ENCODE peak calls at places on chromosomes 7 and 10, in five cellular contexts. X is fibroblast of lung, E is lower lobe of right lung, T is neural progenitor cell, F is stomach. B is an unnamed sample. For H3K4me1, the result is how much of the 10 kb centered on the place peaks cover.

GRCh38 chr7:88789480-88790064 is 6.0 kb downstream of the TEX47 start:
- DNase-seq in X (peak), F (no peak), T (peak), E (no peak), B (no peak)

GRCh38 chr7:154744226-154744860 is 258.6 kb downstream of the PAXIP1 start:
- DNase-seq in F (peak), T (peak), E (no peak), X (no peak), B (no peak)

GRCh38 chr7:37604078-37604477 is 79.5 kb upstream of the GPR141 start:
- DNase-seq in T (no peak), F (no peak), X (no peak), E (no peak), B (no peak)

GRCh38 chr7:33248663-33249062 is 119.3 kb downstream of the BBS9 start:
- DNase-seq in X (peak), E (no peak), T (no peak), F (no peak), B (no peak)

GRCh38 chr7:148286150-148286549 is 304.4 kb upstream of the C7orf33 start:
- DNase-seq in X (no peak), F (no peak), E (no peak), T (peak), B (no peak)

GRCh38 chr7:158735935-158736334 is 31.3 kb upstream of the NCAPG2 start:
- DNase-seq in E (no peak), X (no peak), F (no peak), T (no peak), B (no peak)

GRCh38 chr10:48780341-48780740 is 95.7 kb downstream of the WDFY4 start:
- DNase-seq in F (no peak), X (no peak), T (no peak), E (no peak), B (no peak)

GRCh38 chr10:80924063-80924952 is 386.6 kb downstream of the SH2D4B start:
- DNase-seq in F (peak), E (no peak), T (peak), X (peak), B (no peak)

GRCh38 chr7:120550494-120551048 is 277.6 kb downstream of the KCND2 start:
- DNase-seq in F (no peak), E (no peak), X (peak), T (no peak), B (no peak)

GRCh38 chr10:76738991-76739390 is 898.6 kb downstream of the KCNMA1 start:
- DNase-seq in T (no peak), E (no peak), F (no peak), X (no peak), B (no peak)

GRCh38 chr7:28957064-28957821 is 887 bp downstream of the TRIL start:
- DNase-seq in E (peak), X (peak), T (peak), F (no peak), B (peak)

GRCh38 chr7:7830122-7830878 is 111.9 kb upstream of the RPA3 start:
- DNase-seq in F (peak), T (no peak), E (no peak), X (peak), B (no peak)

GRCh38 chr10:117461766-117462423 is 80.7 kb upstream of the EMX2 start:
- DNase-seq in X (peak), E (no peak), F (no peak), T (no peak), B (no peak)

GRCh38 chr7:87083865-87084519 is 24.5 kb upstream of the ELAPOR2 start:
- DNase-seq in E (no peak), X (peak), F (no peak), T (no peak), B (no peak)

GRCh38 chr10:47457528-47457820 is 26.4 kb downstream of the ANXA8 start:
- DNase-seq in T (no peak), E (peak), F (no peak), X (no peak), B (no peak)

GRCh38 chr10:33950216-33950615 is 615.7 kb upstream of the NRP1 start:
- DNase-seq in E (no peak), F (no peak), X (no peak), T (no peak), B (no peak)

GRCh38 chr10:35910234-35910633 is 268.1 kb upstream of the FZD8 start:
- DNase-seq in E (no peak), X (peak), T (no peak), F (no peak), B (no peak)

GRCh38 chr7:27147211-27148030 is at the start of gene HOXA6:
- DNase-seq in T (no peak), F (peak), X (no peak), E (peak), B (no peak)

GRCh38 chr7:55130079-55130476 is 111.3 kb downstream of the EGFR start:
- DNase-seq in T (peak), E (no peak), X (peak), F (no peak), B (no peak)

GRCh38 chr7:106062006-106062405 is 50.1 kb downstream of the SYPL1 start:
- DNase-seq in X (no peak), E (no peak), T (no peak), F (no peak), B (no peak)

GRCh38 chr10:101837753-101838152 is 5.8 kb downstream of the KCNIP2 start:
- DNase-seq in E (no peak), X (no peak), F (no peak), T (no peak), B (no peak)

GRCh38 chr10:127447197-127447596 is 101.9 kb upstream of the NPS start:
- DNase-seq in T (no peak), X (no peak), F (no peak), E (no peak), B (no peak)

GRCh38 chr7:108525327-108525984 is 479 bp downstream of the PNPLA8 start:
- DNase-seq in F (no peak), E (no peak), X (peak), T (peak), B (peak)

GRCh38 chr10:93075369-93076221 is 1.9 kb downstream of the CYP26A1 start:
- DNase-seq in T (peak), X (no peak), E (no peak), F (no peak), B (no peak)

GRCh38 chr10:132958886-132959295 is 16.5 kb upstream of the CFAP46 start:
- DNase-seq in E (no peak), X (no peak), T (no peak), F (peak), B (no peak)

GRCh38 chr7:87876759-87877234 is 504 bp downstream of the DBF4 start:
- DNase-seq in X (peak), F (peak), T (peak), E (peak), B (peak)

GRCh38 chr10:126950401-126951105 is 45.3 kb downstream of the DOCK1 start:
- DNase-seq in F (no peak), X (no peak), E (no peak), T (no peak), B (no peak)

GRCh38 chr7:129327076-129327475 is 102.2 kb downstream of the AHCYL2 start:
- DNase-seq in X (no peak), T (no peak), E (no peak), F (no peak), B (no peak)

GRCh38 chr10:122576291-122576690 is 15.7 kb downstream of the DMBT1 start:
- DNase-seq in F (no peak), E (no peak), X (no peak), T (no peak), B (no peak)

GRCh38 chr7:33130184-33130583 is 820 bp downstream of the BBS9 start:
- DNase-seq in X (no peak), E (no peak), F (no peak), T (peak), B (no peak)

GRCh38 chr7:75980865-75981449 is 13.4 kb downstream of the TMEM120A start:
- DNase-seq in T (no peak), X (no peak), F (no peak), E (no peak), B (no peak)

GRCh38 chr10:6343321-6344010 is 140.7 kb downstream of the PFKFB3 start:
- DNase-seq in F (no peak), E (no peak), X (no peak), T (no peak), B (no peak)

GRCh38 chr10:90592903-90593302 is 264.9 kb downstream of the HTR7 start:
- DNase-seq in F (no peak), X (peak), E (no peak), T (peak), B (peak)

DNA sequence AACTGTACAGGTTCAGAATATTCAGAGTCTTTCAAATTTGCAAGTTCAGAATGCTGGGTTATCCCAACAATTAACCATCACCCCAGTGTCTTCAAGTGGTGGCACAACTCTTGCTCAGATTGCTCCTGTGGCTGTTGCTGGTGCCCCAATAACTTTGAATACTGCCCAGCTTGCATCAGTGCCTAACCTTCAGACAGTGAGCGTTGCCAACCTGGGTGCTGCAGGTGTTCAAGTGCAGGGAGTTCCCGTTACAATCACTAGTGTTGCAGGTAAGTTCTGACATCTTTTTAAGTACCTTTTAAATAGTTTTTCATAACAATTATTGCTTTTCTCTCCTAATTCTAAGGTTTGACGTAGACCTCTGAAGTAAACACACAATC is 2.7 kb downstream of the SP4 start:
- DNase-seq in X (no peak), T (no peak), F (no peak), E (no peak), B (no peak)
- H3K4me1 ChIP-seq in X (under half), T (half or more), F (under half), E (under half), B (under half)

DNA sequence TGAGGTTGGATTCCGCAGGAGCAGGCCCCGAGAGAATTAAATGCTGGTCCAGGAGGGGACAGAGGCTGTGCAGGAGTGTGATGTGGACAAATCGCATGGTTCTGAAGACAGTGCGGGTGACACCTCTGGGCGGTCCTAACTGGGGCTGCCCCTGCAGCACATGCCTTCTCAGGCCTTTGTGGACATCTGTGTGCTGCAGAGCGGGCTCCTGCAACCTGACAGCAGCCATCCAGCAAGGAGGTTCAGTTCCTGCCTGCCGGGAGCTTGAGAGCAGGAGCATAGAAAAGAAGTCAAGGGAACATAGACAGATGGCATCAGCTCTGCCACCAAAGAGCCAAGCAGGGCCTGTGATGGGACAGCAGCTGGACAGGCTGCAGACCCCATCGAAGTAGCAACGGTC is 135.9 kb upstream of the PPP2R2D start:
- DNase-seq in F (no peak), T (no peak), X (no peak), E (no peak), B (no peak)
- H3K4me1 ChIP-seq in F (under half), T (under half), X (under half), E (under half), B (under half)

GRCh38 chr10:21525367-21526183 is at the start of gene SKIDA1:
- DNase-seq in E (peak), X (peak), T (peak), F (peak), B (peak)
- H3K4me1 ChIP-seq in E (under half), X (under half), T (half or more), F (under half), B (under half)

DNA sequence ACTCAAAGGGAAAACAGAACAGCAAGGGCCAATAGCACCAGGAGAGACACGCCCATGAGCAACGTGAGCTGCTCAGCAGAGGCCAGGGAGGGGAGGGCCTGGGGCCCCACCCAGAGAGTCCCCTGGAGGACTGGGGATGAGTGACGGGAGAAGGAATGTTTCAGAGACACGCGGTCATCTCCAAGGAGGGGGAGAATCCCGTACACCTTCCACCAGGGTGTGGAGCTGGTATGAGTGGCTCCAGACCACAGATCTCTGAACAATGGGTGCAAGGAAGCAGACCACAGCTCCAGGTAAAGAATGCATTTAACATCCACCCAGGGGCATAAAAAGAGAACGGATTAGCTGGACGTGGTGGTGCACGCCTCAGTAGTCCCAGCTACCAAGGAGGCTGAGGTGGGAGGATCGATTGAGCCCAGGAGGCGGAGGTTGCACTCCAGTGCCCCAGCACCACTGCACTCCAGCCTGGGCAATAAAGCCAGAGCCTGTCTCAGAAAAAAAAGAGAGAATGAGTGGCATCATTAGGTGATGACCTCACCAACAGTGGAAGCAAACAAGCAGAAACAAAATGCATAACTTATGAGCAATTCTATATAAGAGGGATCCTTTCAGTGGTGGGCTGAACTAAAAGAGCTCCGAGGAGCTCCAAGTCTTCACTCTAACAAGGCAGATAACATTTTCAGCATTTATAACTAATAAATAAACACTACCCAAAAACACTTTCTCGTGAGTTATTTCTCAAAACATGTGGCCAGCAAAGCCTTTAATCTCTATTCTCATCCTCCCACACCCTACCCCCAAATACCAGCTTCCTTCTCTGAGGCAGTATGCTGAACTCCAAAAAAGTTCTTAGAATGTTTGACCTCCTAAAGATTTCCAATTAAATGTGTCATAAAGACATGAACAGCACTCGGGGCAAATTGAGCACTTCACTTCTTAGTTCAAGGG is 12.5 kb downstream of the PSAP start:
- DNase-seq in X (peak), F (no peak), E (no peak), T (no peak), B (no peak)
- H3K4me1 ChIP-seq in X (under half), F (half or more), E (half or more), T (half or more), B (half or more)

DNA sequence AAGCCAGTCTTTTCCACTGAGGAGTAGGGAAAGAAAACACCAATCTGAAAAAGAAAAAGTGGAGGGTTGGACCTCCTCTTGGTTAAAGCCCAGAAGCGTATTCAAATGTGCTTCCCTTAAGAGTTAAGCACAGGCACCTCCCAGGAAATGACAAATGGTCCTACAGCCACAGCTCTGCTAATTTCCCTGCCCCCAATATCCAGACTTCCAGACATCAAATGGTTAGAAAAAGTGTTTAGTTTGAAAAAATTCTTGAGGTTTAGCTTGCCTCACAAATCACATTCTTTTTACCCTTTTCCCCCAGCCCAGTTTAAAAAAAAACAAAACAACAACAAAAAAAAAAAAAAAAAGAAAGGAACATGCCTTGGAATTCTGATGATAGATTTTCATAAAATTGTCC is 19.0 kb upstream of the COL1A2 start:
- DNase-seq in F (no peak), T (no peak), E (no peak), X (peak), B (peak)
- H3K4me1 ChIP-seq in F (under half), T (under half), E (under half), X (under half), B (under half)

GRCh38 chr7:6262206-6262605 is 10.2 kb downstream of the CYTH3 start:
- DNase-seq in X (no peak), T (no peak), E (no peak), F (no peak), B (no peak)
- H3K4me1 ChIP-seq in X (under half), T (under half), E (under half), F (half or more), B (half or more)

GRCh38 chr7:92644406-92645113 is 54.4 kb upstream of the FAM133B start:
- DNase-seq in T (no peak), F (no peak), E (no peak), X (peak), B (peak)

GRCh38 chr7:92646966-92647625 is 56.9 kb upstream of the FAM133B start:
- DNase-seq in T (no peak), X (no peak), F (no peak), E (no peak), B (no peak)

GRCh38 chr7:92643821-92644220 is 53.6 kb upstream of the FAM133B start:
- DNase-seq in E (no peak), F (no peak), X (no peak), T (no peak), B (no peak)

GRCh38 chr7:92645114-92645497 is 54.9 kb upstream of the FAM133B start:
- DNase-seq in T (no peak), F (no peak), E (no peak), X (peak), B (no peak)

GRCh38 chr7:92645531-92646061 is 55.4 kb upstream of the FAM133B start:
- DNase-seq in F (peak), E (no peak), T (peak), X (peak), B (peak)
- H3K4me1 ChIP-seq in F (under half), E (under half), T (under half), X (under half), B (under half)

GRCh38 chr7:47480576-47481538 is 101.1 kb downstream of the TNS3 start:
- DNase-seq in T (peak), E (no peak), X (no peak), F (no peak), B (peak)
- H3K4me1 ChIP-seq in T (under half), E (half or more), X (under half), F (half or more), B (half or more)